ENCODE peak calls at places on chromosomes 6 and 20, in four cellular contexts. A is SK-N-SH, D is GM12878, R is H1. Q is an unnamed sample.

GRCh38 chr20:13221673-13222318 is 722 bp downstream of the ISM1 start:
- DNase-seq in A (peak; percentile 88), D (no peak), R (peak; percentile 82), Q (peak; percentile 65)

GRCh38 chr6:142265476-142265875 is 36.3 kb upstream of the ADGRG6 start:
- DNase-seq in A (no peak), D (no peak), R (no peak), Q (peak; percentile 96)

GRCh38 chr6:129872591-129872990 is 11.5 kb upstream of the TMEM244 start:
- DNase-seq in A (no peak), D (no peak), R (no peak), Q (no peak)

GRCh38 chr6:162626869-162627268 is 100.7 kb downstream of the PRKN start:
- DNase-seq in A (no peak), D (no peak), R (no peak), Q (no peak)

GRCh38 chr6:140041056-140041455 is 666.6 kb upstream of the CITED2 start:
- DNase-seq in A (no peak), D (no peak), R (no peak), Q (no peak)

GRCh38 chr6:118377711-118378414 is 170.2 kb upstream of the PLN start:
- DNase-seq in A (no peak), D (no peak), R (peak; percentile 54), Q (no peak)

GRCh38 chr6:35489995-35490791 is 6.7 kb downstream of the TEAD3 start:
- DNase-seq in A (peak; percentile 61), D (no peak), R (no peak), Q (no peak)

GRCh38 chr20:45111799-45112471 is 3.0 kb downstream of the WFDC5 start:
- DNase-seq in A (peak; percentile 59), D (no peak), R (peak; percentile 75), Q (peak; percentile 56)

GRCh38 chr6:50714487-50715379 is 1.4 kb downstream of the TFAP2D start:
- DNase-seq in A (peak; percentile 71), D (no peak), R (peak; percentile 82), Q (no peak)

GRCh38 chr6:33690766-33691165 is 20.7 kb downstream of the UQCC2 start:
- DNase-seq in A (no peak), D (no peak), R (no peak), Q (no peak)

GRCh38 chr6:36139431-36139830 is 9.1 kb downstream of the MAPK13 start:
- DNase-seq in A (peak; percentile 79), D (no peak), R (peak; percentile 81), Q (no peak)

GRCh38 chr6:151069641-151070040 is 170.1 kb upstream of the AKAP12 start:
- DNase-seq in A (no peak), D (no peak), R (no peak), Q (peak; percentile 58)

GRCh38 chr6:1558388-1558787 is 51.3 kb upstream of the FOXC1 start:
- DNase-seq in A (no peak), D (no peak), R (peak; percentile 7), Q (no peak)

GRCh38 chr6:143806282-143807102 is 36.6 kb upstream of the LTV1 start:
- DNase-seq in A (no peak), D (no peak), R (no peak), Q (no peak)

GRCh38 chr6:117237561-117237960 is 27.8 kb upstream of the VGLL2 start:
- DNase-seq in A (no peak), D (no peak), R (no peak), Q (no peak)

GRCh38 chr6:80520195-80520594 is 413.7 kb downstream of the BCKDHB start:
- DNase-seq in A (no peak), D (no peak), R (no peak), Q (no peak)

GRCh38 chr6:156848533-156848932 is 71.4 kb downstream of the ARID1B start:
- DNase-seq in A (peak; percentile 80), D (no peak), R (no peak), Q (no peak)

GRCh38 chr6:45791181-45791580 is 224.5 kb downstream of the CLIC5 start:
- DNase-seq in A (no peak), D (no peak), R (no peak), Q (no peak)

GRCh38 chr20:3804254-3804751 is 8.2 kb downstream of the CDC25B start:
- DNase-seq in A (no peak), D (no peak), R (no peak), Q (no peak)

GRCh38 chr6:30705620-30706019 is 11.5 kb downstream of the MDC1 start:
- DNase-seq in A (no peak), D (no peak), R (no peak), Q (no peak)

GRCh38 chr6:18330548-18331066 is 56.5 kb upstream of the RNF144B start:
- DNase-seq in A (no peak), D (no peak), R (no peak), Q (no peak)

GRCh38 chr6:110537208-110538123 is 61.1 kb upstream of the SLC22A16 start:
- DNase-seq in A (no peak), D (no peak), R (no peak), Q (peak; percentile 73)

GRCh38 chr6:118650500-118651281 is 700 bp downstream of the CEP85L start:
- DNase-seq in A (peak; percentile 77), D (no peak), R (peak; percentile 73), Q (no peak)

GRCh38 chr6:39765508-39766065 is 26.6 kb upstream of the DAAM2 start:
- DNase-seq in A (no peak), D (no peak), R (no peak), Q (no peak)

GRCh38 chr20:45037635-45038034 is 63.3 kb downstream of the KCNS1 start:
- DNase-seq in A (no peak), D (no peak), R (no peak), Q (no peak)

GRCh38 chr6:33856655-33857054 is 52.9 kb upstream of the MLN start:
- DNase-seq in A (no peak), D (peak; percentile 58), R (no peak), Q (no peak)

GRCh38 chr6:54878705-54879104 is 32.1 kb downstream of the FAM83B start:
- DNase-seq in A (no peak), D (no peak), R (no peak), Q (peak; percentile 28)

GRCh38 chr6:13715444-13715883 is 3.8 kb upstream of the RANBP9 start:
- DNase-seq in A (no peak), D (peak; percentile 37), R (no peak), Q (peak; percentile 86)

GRCh38 chr6:158068893-158069799 is 87.5 kb downstream of the SYNJ2 start:
- DNase-seq in A (no peak), D (no peak), R (no peak), Q (no peak)

GRCh38 chr6:26543953-26544352 is 5.8 kb downstream of the HMGN4 start:
- DNase-seq in A (peak; percentile 49), D (no peak), R (no peak), Q (peak; percentile 36)

GRCh38 chr6:24581084-24581669 is 64.8 kb downstream of the KIAA0319 start:
- DNase-seq in A (peak; percentile 57), D (no peak), R (peak; percentile 88), Q (peak; percentile 76)

GRCh38 chr6:26268659-26269402 is 96.2 kb upstream of the BTN3A2 start:
- DNase-seq in A (no peak), D (no peak), R (peak; percentile 73), Q (peak; percentile 22)

GRCh38 chr6:28251648-28252506 is at the start of gene ZKSCAN4:
- DNase-seq in A (peak; percentile 90), D (peak; percentile 67), R (peak; percentile 87), Q (peak; percentile 88)

GRCh38 chr20:18188446-18188845 is 50.8 kb downstream of the KAT14 start:
- DNase-seq in A (no peak), D (no peak), R (no peak), Q (no peak)

DNA sequence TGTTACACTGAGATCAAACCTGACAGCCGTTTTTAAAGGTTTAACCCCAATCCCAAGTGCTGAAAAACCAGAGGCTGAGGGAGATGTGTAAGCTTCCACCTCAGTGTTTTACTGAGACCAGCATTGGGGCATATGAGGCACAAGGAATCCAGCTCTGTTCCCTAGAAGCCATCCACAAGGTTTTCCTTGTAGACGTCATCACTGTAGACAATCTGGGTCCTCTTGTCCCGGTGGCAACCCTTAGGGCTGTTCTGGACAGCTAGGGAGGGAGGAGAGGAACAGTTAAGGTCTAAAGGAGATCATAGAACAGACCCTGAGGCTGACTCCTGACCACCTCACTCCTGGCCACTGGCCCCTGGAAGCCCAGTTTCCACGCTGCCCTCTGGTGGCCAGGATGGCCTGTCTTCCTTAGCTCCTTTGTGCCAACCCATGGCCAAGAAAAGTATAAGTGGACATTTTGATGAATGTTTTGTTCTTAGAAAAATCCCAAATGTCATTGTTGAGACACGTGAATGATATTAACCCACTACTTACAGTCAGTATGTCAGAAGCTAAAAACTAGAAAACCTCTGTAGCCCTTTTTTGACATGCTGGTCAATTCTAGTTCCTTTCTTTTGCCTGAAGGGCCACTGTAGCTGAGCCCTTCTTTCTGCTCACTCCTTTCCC is 6.4 kb downstream of the CFB start:
- DNase-seq in A (peak; percentile 75), D (no peak), R (peak; percentile 76), Q (peak; percentile 71)
- TF ChIP-seq TCF12 in A (no peak), D (no peak), R (no peak), Q (no peak)

GRCh38 chr6:113015249-113015648 is 668.1 kb downstream of the RFPL4B start:
- DNase-seq in A (no peak), D (no peak), R (no peak), Q (no peak)
- TF ChIP-seq TCF12 in A (peak; percentile 21), D (no peak), R (no peak), Q (no peak)

GRCh38 chr6:42423244-42423643 is 28.5 kb downstream of the TRERF1 start:
- DNase-seq in A (no peak), D (peak; percentile 61), R (no peak), Q (no peak)

GRCh38 chr6:42419490-42420280 is 32.0 kb downstream of the TRERF1 start:
- DNase-seq in A (no peak), D (no peak), R (no peak), Q (no peak)

GRCh38 chr6:42420741-42421140 is 31.0 kb downstream of the TRERF1 start:
- DNase-seq in A (no peak), D (no peak), R (no peak), Q (no peak)

GRCh38 chr6:42418739-42419138 is 33.0 kb downstream of the TRERF1 start:
- DNase-seq in A (no peak), D (no peak), R (no peak), Q (no peak)

DNA sequence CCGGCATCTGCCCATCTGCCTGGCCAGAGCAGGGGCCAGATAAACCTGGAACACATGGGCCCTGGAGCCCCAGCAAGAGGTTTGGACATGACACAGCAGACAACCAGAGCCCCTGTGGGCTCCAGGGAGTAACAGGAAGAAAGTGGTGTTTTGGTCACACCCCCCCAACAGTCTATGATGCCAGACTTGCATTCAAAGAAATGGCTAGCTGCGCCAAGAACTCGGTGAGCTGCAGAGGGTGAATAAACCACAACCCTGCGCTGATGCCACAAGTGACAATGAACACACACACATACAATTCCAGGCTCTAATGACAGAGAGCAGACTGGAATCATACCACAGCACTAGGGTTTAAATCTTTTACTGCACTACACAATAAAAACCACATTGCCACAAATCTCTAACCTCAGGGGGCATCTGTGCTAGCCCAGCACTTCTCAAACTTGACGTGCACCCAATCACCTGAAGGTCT is 34.0 kb downstream of the TRERF1 start:
- DNase-seq in A (no peak), D (no peak), R (no peak), Q (no peak)
- TF ChIP-seq TCF12 in A (no peak), D (no peak), R (no peak), Q (no peak)

GRCh38 chr6:3329491-3330051 is 70.8 kb downstream of the PSMG4 start:
- DNase-seq in A (no peak), D (no peak), R (no peak), Q (no peak)

GRCh38 chr6:3327403-3327802 is 68.7 kb downstream of the PSMG4 start:
- DNase-seq in A (no peak), D (no peak), R (no peak), Q (no peak)

GRCh38 chr6:3326981-3327380 is 68.2 kb downstream of the PSMG4 start:
- DNase-seq in A (no peak), D (no peak), R (no peak), Q (no peak)

GRCh38 chr6:3328796-3329195 is 70.0 kb downstream of the PSMG4 start:
- DNase-seq in A (no peak), D (no peak), R (no peak), Q (no peak)

GRCh38 chr6:3328145-3328544 is 69.4 kb downstream of the PSMG4 start:
- DNase-seq in A (no peak), D (no peak), R (no peak), Q (no peak)
- TF ChIP-seq TCF12 in A (no peak), D (no peak), R (no peak), Q (no peak)